ENCODE peak calls at places on chromosomes 16 and 17, in seven cellular contexts. A, O, T, G, D, R and P are unnamed samples.

GRCh38 chr16:55728797-55729196 is 73.0 kb downstream of the SLC6A2 start:
- DNase-seq in D (no peak), A (no peak), R (no peak), O (no peak), T (no peak), G (no peak), P (no peak)

GRCh38 chr16:11312718-11313492 is 31.8 kb upstream of the PRM1 start:
- DNase-seq in O (peak; percentile 64), T (no peak), D (peak; percentile 59), R (no peak), A (peak; percentile 45), G (peak; percentile 59), P (peak; percentile 66)

GRCh38 chr16:75219838-75220237 is 1.1 kb downstream of the CTRB1 start:
- DNase-seq in O (no peak), A (no peak), T (no peak), D (no peak), G (no peak), R (no peak), P (no peak)

GRCh38 chr17:49851387-49852291 is 3.8 kb upstream of the TAC4 start:
- DNase-seq in T (peak; percentile 92), D (peak; percentile 78), O (peak; percentile 59), A (peak; percentile 66), R (peak; percentile 69), G (peak; percentile 75), P (peak; percentile 77)

GRCh38 chr17:2101448-2102257 is 46.8 kb downstream of the HIC1 start:
- DNase-seq in T (no peak), D (peak; percentile 92), G (peak; percentile 91), R (no peak), A (no peak), O (peak; percentile 94), P (no peak)

GRCh38 chr16:1260101-1260670 is 4.3 kb downstream of the TPSD1 start:
- DNase-seq in O (no peak), T (no peak), R (no peak), G (no peak), D (no peak), A (no peak), P (no peak)

GRCh38 chr17:46264456-46265198 is 30.3 kb upstream of the LRRC37A start:
- DNase-seq in D (no peak), T (peak; percentile 28), G (no peak), O (no peak), A (peak; percentile 56), R (no peak), P (no peak)

GRCh38 chr16:70740919-70741778 is 55.3 kb upstream of the MTSS2 start:
- DNase-seq in G (no peak), T (no peak), R (no peak), D (no peak), A (no peak), O (no peak), P (no peak)

GRCh38 chr16:27181020-27181419 is 22.3 kb upstream of the KDM8 start:
- DNase-seq in O (no peak), T (peak; percentile 16), A (no peak), D (no peak), R (no peak), G (no peak), P (no peak)

GRCh38 chr16:23410176-23410575 is 42.8 kb downstream of the COG7 start:
- DNase-seq in R (no peak), G (no peak), D (no peak), T (no peak), A (no peak), O (no peak), P (no peak)

GRCh38 chr17:18981642-18982424 is 22.7 kb downstream of the FAM83G start:
- DNase-seq in T (no peak), D (no peak), G (peak; percentile 92), R (no peak), A (peak; percentile 82), O (peak; percentile 92), P (no peak)

GRCh38 chr17:36661688-36662087 is 60.3 kb downstream of the MRM1 start:
- DNase-seq in T (no peak), D (no peak), G (no peak), R (no peak), O (no peak), A (no peak), P (no peak)

GRCh38 chr17:22469101-22469880 is 777.0 kb downstream of the KCNJ18 start:
- DNase-seq in T (no peak), R (no peak), G (no peak), D (no peak), O (no peak), A (no peak), P (no peak)

GRCh38 chr16:24950275-24950674 is 64.9 kb downstream of the ARHGAP17 start:
- DNase-seq in T (no peak), G (no peak), A (no peak), R (no peak), O (peak; percentile 19), D (no peak), P (no peak)

GRCh38 chr16:85602831-85603755 is 10.0 kb upstream of the GSE1 start:
- DNase-seq in T (no peak), G (peak; percentile 80), R (no peak), A (no peak), O (no peak), D (no peak), P (no peak)

GRCh38 chr16:80158766-80159165 is 382.0 kb upstream of the DYNLRB2 start:
- DNase-seq in D (no peak), O (no peak), A (peak; percentile 12), R (no peak), G (no peak), T (no peak), P (no peak)

GRCh38 chr16:47460301-47460754 is 535 bp downstream of the ITFG1 start:
- DNase-seq in A (no peak), G (no peak), O (no peak), T (no peak), R (no peak), D (no peak), P (no peak)

GRCh38 chr17:49752508-49752907 is 11.4 kb downstream of the FAM117A start:
- DNase-seq in A (no peak), G (no peak), O (no peak), R (no peak), T (no peak), D (no peak), P (no peak)

GRCh38 chr17:75124041-75124818 is 7.3 kb downstream of the NT5C start:
- DNase-seq in A (peak; percentile 99), G (peak; percentile 88), T (no peak), D (peak; percentile 88), R (no peak), O (peak; percentile 95), P (no peak)

GRCh38 chr16:53692146-53692545 is 11.5 kb downstream of the RPGRIP1L start:
- DNase-seq in G (no peak), O (no peak), R (no peak), T (no peak), A (no peak), D (no peak), P (no peak)

GRCh38 chr16:51153275-51153991 is 2.4 kb upstream of the SALL1 start:
- DNase-seq in O (no peak), R (no peak), G (no peak), D (no peak), A (no peak), T (peak; percentile 35), P (no peak)

GRCh38 chr16:89092013-89092412 is 1.6 kb upstream of the ACSF3 start:
- DNase-seq in D (no peak), T (no peak), O (no peak), A (no peak), G (no peak), R (no peak), P (no peak)

GRCh38 chr16:89090182-89090630 is 3.4 kb upstream of the ACSF3 start:
- DNase-seq in A (no peak), T (no peak), R (no peak), G (peak; percentile 79), O (no peak), D (no peak), P (no peak)

GRCh38 chr16:89090669-89091426 is 2.8 kb upstream of the ACSF3 start:
- DNase-seq in R (no peak), T (no peak), A (no peak), O (no peak), D (no peak), G (peak; percentile 81), P (no peak)

GRCh38 chr16:89087922-89088321 is 5.7 kb upstream of the ACSF3 start:
- DNase-seq in G (no peak), R (no peak), D (no peak), A (no peak), O (no peak), T (no peak), P (no peak)

DNA sequence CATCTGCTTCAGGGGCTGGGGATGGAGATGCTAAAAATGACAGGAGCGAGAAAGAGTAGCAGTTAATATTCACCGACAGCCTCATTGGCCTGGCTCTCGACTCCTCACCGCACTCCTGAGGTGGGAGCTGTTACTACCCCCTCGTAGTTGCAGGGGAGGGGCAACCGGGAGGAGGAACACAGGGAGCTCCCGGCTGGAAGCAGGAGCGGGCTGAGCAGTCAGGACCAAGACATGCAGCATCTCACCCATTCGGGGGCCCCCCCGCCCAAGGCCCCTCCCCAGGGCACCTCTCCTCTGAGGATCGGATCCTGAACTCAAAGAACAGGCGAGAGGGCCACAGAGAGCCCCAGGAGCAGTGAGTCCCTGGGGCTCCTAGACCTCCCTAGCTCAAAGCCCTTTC is 4.5 kb upstream of the ACSF3 start:
- DNase-seq in R (no peak), A (no peak), D (no peak), G (no peak), T (peak; percentile 55), O (no peak), P (no peak)
- H3K4me1 ChIP-seq in R (peaks cover 7% of the 10 kb centered on the region), A (no peaks in the 10 kb centered on the region), D (peaks cover 6% of the 10 kb centered on the region), G (peaks cover 45% of the 10 kb centered on the region), T (no peaks in the 10 kb centered on the region), O (peaks cover 4% of the 10 kb centered on the region), P (peaks cover 3% of the 10 kb centered on the region)

GRCh38 chr16:9757687-9758086 is 424.5 kb downstream of the GRIN2A start:
- DNase-seq in O (no peak), D (no peak), R (no peak), T (no peak), A (no peak), G (no peak), P (no peak)

GRCh38 chr16:9756434-9756833 is 425.8 kb downstream of the GRIN2A start:
- DNase-seq in D (no peak), O (no peak), A (no peak), T (no peak), G (no peak), R (no peak), P (no peak)

GRCh38 chr16:9755076-9755475 is 427.2 kb downstream of the GRIN2A start:
- DNase-seq in D (no peak), G (no peak), R (no peak), A (no peak), O (no peak), T (no peak), P (no peak)
- TF ChIP-seq EP300 in D (no peak), G (no peak), R (no peak), A (no peak), O (no peak), T (no peak), P (no peak)

DNA sequence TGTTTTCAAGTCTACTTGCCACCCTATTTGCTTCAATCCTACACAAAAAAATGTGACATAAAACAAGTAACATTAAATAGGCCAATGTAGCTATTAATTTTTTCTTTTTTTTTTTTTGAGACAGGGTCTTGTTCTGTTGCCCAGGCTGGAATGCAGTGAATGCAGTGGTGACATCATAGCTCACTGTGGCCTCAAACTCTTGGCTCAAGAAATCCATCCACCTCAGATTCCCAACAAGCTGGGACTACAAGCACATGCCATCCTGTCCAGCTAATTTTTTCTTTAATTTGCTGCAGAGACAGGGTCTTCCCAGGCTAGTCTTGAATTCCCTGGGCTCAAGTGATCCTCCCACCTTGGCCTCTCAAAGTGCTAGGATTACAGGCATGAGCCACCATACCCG is 29.4 kb downstream of the ANKFY1 start:
- DNase-seq in R (no peak), D (no peak), T (no peak), A (no peak), G (no peak), O (no peak), P (no peak)
- H3K4me1 ChIP-seq in R (peaks cover 22% of the 10 kb centered on the region), D (peaks cover 14% of the 10 kb centered on the region), T (peaks cover 3% of the 10 kb centered on the region), A (peaks cover 21% of the 10 kb centered on the region), G (peaks cover 52% of the 10 kb centered on the region), O (peaks cover 47% of the 10 kb centered on the region), P (peaks cover 7% of the 10 kb centered on the region)

GRCh38 chr16:87806608-87807546 is 41.1 kb upstream of the KLHDC4 start:
- DNase-seq in T (peak; percentile 86), D (peak; percentile 67), R (no peak), O (peak; percentile 62), A (peak; percentile 78), G (peak; percentile 75), P (no peak)
- TF ChIP-seq EP300 in T (peak; percentile 60), D (no peak), R (no peak), O (no peak), A (peak; percentile 74), G (no peak), P (no peak)